ENCODE peak calls at places on chromosomes 4 and X, in four cellular contexts. X, I, T and O are unnamed samples.

GRCh38 chr4:145216532-145216931 is 36.1 kb upstream of the OTUD4 start:
- DNase-seq in I (no peak), T (no peak), X (no peak), O (no peak)

GRCh38 chr4:108272046-108272445 is 103.3 kb upstream of the LEF1 start:
- DNase-seq in X (no peak), I (no peak), T (no peak), O (no peak)

GRCh38 chrX:43880439-43880838 is 1.8 kb downstream of the MAOB start:
- DNase-seq in I (no peak), X (no peak), T (no peak), O (no peak)

GRCh38 chrX:38318196-38318595 is 9.1 kb downstream of the RPGR start:
- DNase-seq in X (no peak), T (no peak), I (no peak), O (no peak)

GRCh38 chr4:34891892-34892291 is 1352.4 kb downstream of the ARAP2 start:
- DNase-seq in T (no peak), I (no peak), X (no peak), O (no peak)

GRCh38 chrX:123962794-123963373 is 1.4 kb downstream of the STAG2 start:
- DNase-seq in T (peak), X (peak), I (peak), O (peak)

GRCh38 chr4:22850055-22850454 is 157.3 kb downstream of the GBA3 start:
- DNase-seq in X (no peak), T (no peak), I (no peak), O (no peak)

GRCh38 chr4:105956566-105956965 is 61.3 kb downstream of the NPNT start:
- DNase-seq in X (no peak), T (no peak), I (no peak), O (no peak)

GRCh38 chr4:6907658-6908191 is 1.9 kb upstream of the TBC1D14 start:
- DNase-seq in X (no peak), T (peak), I (no peak), O (peak)

GRCh38 chrX:130937101-130937500 is 34.1 kb upstream of the ENOX2 start:
- DNase-seq in X (no peak), I (no peak), T (no peak), O (no peak)

GRCh38 chr4:7424553-7425111 is 10.1 kb downstream of the PSAPL1 start:
- DNase-seq in I (no peak), X (peak), T (peak), O (no peak)

GRCh38 chr4:183960912-183961569 is 55.9 kb downstream of the STOX2 start:
- DNase-seq in T (no peak), X (no peak), I (no peak), O (no peak)

GRCh38 chr4:107853444-107854325 is 29.0 kb downstream of the SGMS2 start:
- DNase-seq in T (no peak), X (no peak), I (no peak), O (no peak)

GRCh38 chr4:54152846-54153600 is 53.1 kb downstream of the GSX2 start:
- DNase-seq in T (no peak), I (no peak), X (no peak), O (no peak)

GRCh38 chr4:16418814-16419213 is 192.5 kb upstream of the TAPT1 start:
- DNase-seq in T (no peak), I (no peak), X (no peak), O (peak)

GRCh38 chr4:7279902-7280301 is 87.6 kb downstream of the SORCS2 start:
- DNase-seq in I (no peak), T (no peak), X (no peak), O (no peak)

GRCh38 chr4:16897991-16898827 is at the start of gene LDB2:
- DNase-seq in I (no peak), T (peak), X (peak), O (peak)

GRCh38 chr4:144799486-144799885 is 153.5 kb downstream of the HHIP start:
- DNase-seq in X (no peak), T (no peak), I (no peak), O (no peak)

GRCh38 chr4:6390357-6390756 is 82.1 kb downstream of the PPP2R2C start:
- DNase-seq in X (no peak), T (no peak), I (no peak), O (peak)

GRCh38 chr4:120858776-120859175 is 63.8 kb downstream of the PRDM5 start:
- DNase-seq in X (no peak), T (no peak), I (no peak), O (no peak)

GRCh38 chr4:87530868-87531267 is 1.7 kb upstream of the SPARCL1 start:
- DNase-seq in I (no peak), T (no peak), X (peak), O (peak)

GRCh38 chr4:148284526-148285193 is 157.6 kb downstream of the NR3C2 start:
- DNase-seq in X (no peak), T (no peak), I (no peak), O (no peak)

GRCh38 chr4:19983072-19983471 is 268.6 kb upstream of the SLIT2 start:
- DNase-seq in T (no peak), X (no peak), I (no peak), O (no peak)